ENCODE peak calls at places on chromosomes 11 and 22, in six cellular contexts. F is cardiac muscle cell, A is ovary, M is MM.1S, T is neuronal stem cell, O is PC-3. H is an unnamed sample. For H3K9me3 and H3K4me1, the result is how much of the 10 kb centered on the place peaks cover.

GRCh38 chr11:680970-681369 is 14.1 kb downstream of the DEAF1 start:
- DNase-seq in F (no peak), A (no peak), M (no peak), T (no peak), O (no peak), H (no peak)

GRCh38 chr11:27653990-27654758 is 46.1 kb downstream of the BDNF start:
- DNase-seq in F (no peak), A (no peak), M (no peak), T (no peak), O (no peak), H (no peak)

GRCh38 chr11:103035656-103036434 is 56.1 kb downstream of the DCUN1D5 start:
- DNase-seq in F (peak), A (no peak), M (peak), T (peak), O (peak), H (no peak)

GRCh38 chr22:36891646-36892045 is 21.8 kb upstream of the CSF2RB start:
- DNase-seq in F (no peak), A (no peak), M (no peak), T (no peak), O (no peak), H (no peak)

GRCh38 chr22:44842417-44842816 is 90.0 kb downstream of the ARHGAP8 start:
- DNase-seq in F (no peak), A (no peak), M (no peak), T (no peak), O (no peak), H (no peak)

GRCh38 chr22:44292007-44292370 is 20.8 kb downstream of the SHISAL1 start:
- DNase-seq in F (no peak), A (no peak), M (no peak), T (no peak), O (no peak), H (no peak)

GRCh38 chr11:26319906-26320305 is 12.0 kb upstream of the ANO3 start:
- DNase-seq in F (no peak), A (no peak), M (no peak), T (no peak), O (no peak), H (no peak)

GRCh38 chr11:19592842-19593241 is 119.8 kb upstream of the NAV2 start:
- DNase-seq in F (no peak), A (no peak), M (no peak), T (no peak), O (no peak), H (no peak)

GRCh38 chr11:100855466-100856067 is 168.5 kb downstream of the ARHGAP42 start:
- DNase-seq in F (peak), A (no peak), M (peak), T (no peak), O (peak), H (no peak)

GRCh38 chr11:69158301-69159152 is 2.8 kb downstream of the SMIM38 start:
- DNase-seq in F (no peak), A (no peak), M (no peak), T (no peak), O (no peak), H (peak)

GRCh38 chr22:29308791-29309262 is 2.4 kb downstream of the GAS2L1 start:
- DNase-seq in F (no peak), A (no peak), M (no peak), T (no peak), O (peak), H (no peak)

GRCh38 chr11:24132471-24132870 is 364.4 kb upstream of the LUZP2 start:
- DNase-seq in F (no peak), A (no peak), M (no peak), T (no peak), O (peak), H (no peak)

GRCh38 chr11:34774604-34775003 is 141.6 kb downstream of the APIP start:
- DNase-seq in F (no peak), A (no peak), M (no peak), T (no peak), O (no peak), H (no peak)

GRCh38 chr11:34773211-34773610 is 143.0 kb downstream of the APIP start:
- DNase-seq in F (no peak), A (no peak), M (no peak), T (no peak), O (peak), H (no peak)

GRCh38 chr11:34769224-34769623 is 147.0 kb downstream of the APIP start:
- DNase-seq in F (no peak), A (no peak), M (no peak), T (no peak), O (no peak), H (no peak)

GRCh38 chr11:34773826-34774225 is 142.4 kb downstream of the APIP start:
- DNase-seq in F (no peak), A (no peak), M (no peak), T (no peak), O (peak), H (no peak)

DNA sequence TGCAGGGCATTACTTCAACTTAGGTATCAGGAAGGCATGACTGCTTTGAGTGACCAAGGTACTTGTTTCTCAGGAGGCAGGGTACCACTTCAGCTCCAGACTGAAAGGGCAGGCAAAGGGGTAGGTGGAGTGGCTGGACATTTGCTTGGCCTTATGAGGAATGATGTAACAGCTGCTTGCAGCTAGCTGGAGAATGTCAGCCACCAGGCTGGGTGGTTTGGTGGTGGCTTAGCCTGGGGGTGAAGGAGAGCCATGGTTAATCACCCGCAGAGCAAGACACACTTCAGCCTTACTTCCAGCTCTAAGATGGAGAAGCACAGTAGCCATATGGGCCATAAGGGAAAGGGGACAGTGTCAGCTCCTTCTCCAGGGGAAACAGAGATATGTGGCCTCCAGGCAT is 146.1 kb downstream of the APIP start:
- DNase-seq in F (no peak), A (no peak), M (no peak), T (no peak), O (no peak), H (no peak)
- H3K9me3 ChIP-seq in F (under half), A (under half), M (under half), T (under half), O (under half), H (under half)

DNA sequence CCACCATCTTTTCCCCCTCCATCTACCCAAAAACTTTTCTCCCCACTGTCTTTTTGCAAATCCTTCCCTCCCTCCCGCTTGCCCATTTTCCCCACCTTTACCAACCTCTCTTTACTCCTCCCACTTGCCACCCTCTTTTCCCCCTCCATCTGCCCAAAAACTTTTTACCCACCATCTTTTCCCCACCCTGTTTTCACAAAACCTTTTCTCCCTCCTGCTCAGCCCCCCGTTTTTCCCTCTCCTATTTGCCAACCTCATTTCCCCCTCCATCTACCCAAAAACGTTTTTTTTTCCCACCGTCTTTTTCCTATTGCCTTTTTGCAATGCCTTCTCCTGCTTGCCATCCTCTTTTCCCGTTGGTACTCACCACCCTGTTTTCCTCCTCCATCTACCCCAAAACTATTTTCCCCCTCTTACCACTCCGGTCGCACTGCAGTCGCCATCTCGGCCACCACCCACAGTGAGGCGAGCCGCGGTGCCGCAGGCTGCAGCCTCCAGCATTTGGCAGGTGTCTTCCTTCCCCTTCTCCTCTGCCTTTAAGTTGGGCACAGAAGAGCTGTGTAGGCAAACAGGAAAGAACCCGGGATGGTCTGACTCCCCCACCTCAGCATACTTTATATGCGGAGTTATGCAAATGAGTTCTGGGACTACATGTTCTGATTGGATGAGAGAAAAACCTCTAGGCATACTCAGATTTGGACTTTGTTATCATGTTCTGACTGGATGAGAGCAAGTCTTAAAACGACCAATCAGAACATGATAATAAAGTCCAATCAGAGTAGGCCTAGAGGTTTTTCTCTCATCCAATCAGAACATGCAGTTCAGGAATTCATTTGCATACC is 121.2 kb upstream of the VPREB1 start:
- DNase-seq in F (no peak), A (no peak), M (no peak), T (no peak), O (no peak), H (no peak)
- H3K4me3 ChIP-seq in F (no peak), A (no peak), M (no peak), T (no peak), O (no peak), H (no peak)

DNA sequence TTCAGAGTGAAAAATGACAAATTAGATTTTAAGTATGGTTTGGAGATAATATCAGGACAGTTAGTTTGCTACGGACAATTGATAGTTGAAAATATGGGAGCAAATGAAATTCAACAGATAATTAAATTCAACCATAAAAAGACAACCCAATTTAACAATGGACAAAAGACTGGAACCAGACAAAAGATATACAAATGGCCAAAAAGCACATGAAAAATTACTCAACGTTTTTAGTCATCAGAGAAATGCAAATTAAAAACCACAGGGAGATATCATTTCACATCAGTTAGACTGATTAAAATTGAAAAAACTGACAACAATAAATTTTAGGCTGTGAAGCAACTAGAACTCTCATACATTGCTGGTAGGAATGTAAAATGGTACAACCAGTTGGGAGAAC is 27.2 kb downstream of the SIK2 start:
- DNase-seq in F (no peak), A (no peak), M (no peak), T (no peak), O (no peak), H (no peak)
- H3K4me1 ChIP-seq in F (under half), A (under half), M (under half), T (under half), O (under half), H (under half)

GRCh38 chr11:35040221-35040942 is 98.6 kb upstream of the CD44 start:
- DNase-seq in F (no peak), A (no peak), M (peak), T (no peak), O (peak), H (no peak)
- H3K9me3 ChIP-seq in F (under half), A (under half), M (under half), T (under half), O (under half), H (under half)